ENCODE peak calls at places on chromosomes 12 and 14, in eight cellular contexts. One of them, this sample, is unnamed.

GRCh38 chr14:72904840-72905561 is 11.1 kb upstream of the DPF3 start:
- DNase-seq in CD4-positive, alpha-beta T cell: peak; percentile 39
- DNase-seq in ascending aorta: peak; percentile 78
- DNase-seq in GM13976: peak; percentile 51
- DNase-seq in NB4: peak; percentile 81
- DNase-seq in lower lobe of right lung: peak; percentile 52
- DNase-seq in fibroblast of the aortic adventitia: peak; percentile 90
- DNase-seq in psoas muscle: peak; percentile 73
- DNase-seq in this sample: peak; percentile 59

GRCh38 chr12:47808049-47808448 is 11.7 kb downstream of the HDAC7 start:
- DNase-seq in CD4-positive, alpha-beta T cell: peak; percentile 64
- DNase-seq in ascending aorta: peak; percentile 82
- DNase-seq in GM13976: peak; percentile 76
- DNase-seq in NB4: peak; percentile 80
- DNase-seq in lower lobe of right lung: peak; percentile 72
- DNase-seq in fibroblast of the aortic adventitia: no peak
- DNase-seq in psoas muscle: peak; percentile 75
- DNase-seq in this sample: peak; percentile 62

GRCh38 chr12:26740991-26741390 is 92.0 kb downstream of the ITPR2 start:
- DNase-seq in CD4-positive, alpha-beta T cell: no peak
- DNase-seq in ascending aorta: no peak
- DNase-seq in GM13976: no peak
- DNase-seq in NB4: no peak
- DNase-seq in lower lobe of right lung: no peak
- DNase-seq in fibroblast of the aortic adventitia: no peak
- DNase-seq in psoas muscle: no peak
- DNase-seq in this sample: no peak

GRCh38 chr12:63863658-63864455 is 19.4 kb downstream of the SRGAP1 start:
- DNase-seq in CD4-positive, alpha-beta T cell: no peak
- DNase-seq in ascending aorta: no peak
- DNase-seq in GM13976: no peak
- DNase-seq in NB4: no peak
- DNase-seq in lower lobe of right lung: no peak
- DNase-seq in fibroblast of the aortic adventitia: no peak
- DNase-seq in psoas muscle: no peak
- DNase-seq in this sample: no peak

GRCh38 chr12:123363385-123363742 is 1.3 kb downstream of the SBNO1 start:
- DNase-seq in CD4-positive, alpha-beta T cell: no peak
- DNase-seq in ascending aorta: no peak
- DNase-seq in GM13976: peak; percentile 51
- DNase-seq in NB4: no peak
- DNase-seq in lower lobe of right lung: no peak
- DNase-seq in fibroblast of the aortic adventitia: peak; percentile 20
- DNase-seq in psoas muscle: no peak
- DNase-seq in this sample: peak; percentile 39

GRCh38 chr14:65287264-65288131 is 125.0 kb upstream of the FUT8 start:
- DNase-seq in CD4-positive, alpha-beta T cell: peak; percentile 35
- DNase-seq in ascending aorta: no peak
- DNase-seq in GM13976: peak; percentile 81
- DNase-seq in NB4: peak; percentile 83
- DNase-seq in lower lobe of right lung: no peak
- DNase-seq in fibroblast of the aortic adventitia: no peak
- DNase-seq in psoas muscle: no peak
- DNase-seq in this sample: peak; percentile 81

GRCh38 chr12:94954029-94954685 is 49.3 kb downstream of the NDUFA12 start:
- DNase-seq in CD4-positive, alpha-beta T cell: no peak
- DNase-seq in ascending aorta: no peak
- DNase-seq in GM13976: no peak
- DNase-seq in NB4: peak; percentile 50
- DNase-seq in lower lobe of right lung: no peak
- DNase-seq in fibroblast of the aortic adventitia: peak; percentile 64
- DNase-seq in psoas muscle: no peak
- DNase-seq in this sample: no peak

GRCh38 chr12:26280869-26281268 is 85.5 kb downstream of the SSPN start:
- DNase-seq in CD4-positive, alpha-beta T cell: no peak
- DNase-seq in ascending aorta: no peak
- DNase-seq in GM13976: no peak
- DNase-seq in NB4: no peak
- DNase-seq in lower lobe of right lung: no peak
- DNase-seq in fibroblast of the aortic adventitia: no peak
- DNase-seq in psoas muscle: no peak
- DNase-seq in this sample: no peak

GRCh38 chr14:25049559-25050493 is at the start of gene STXBP6:
- DNase-seq in CD4-positive, alpha-beta T cell: no peak
- DNase-seq in ascending aorta: peak; percentile 65
- DNase-seq in GM13976: peak; percentile 38
- DNase-seq in NB4: peak; percentile 1
- DNase-seq in lower lobe of right lung: peak; percentile 65
- DNase-seq in fibroblast of the aortic adventitia: peak; percentile 48
- DNase-seq in psoas muscle: peak; percentile 80
- DNase-seq in this sample: peak; percentile 34

GRCh38 chr14:21525571-21525970 is 575 bp downstream of the SALL2 start:
- DNase-seq in CD4-positive, alpha-beta T cell: no peak
- DNase-seq in ascending aorta: no peak
- DNase-seq in GM13976: no peak
- DNase-seq in NB4: no peak
- DNase-seq in lower lobe of right lung: no peak
- DNase-seq in fibroblast of the aortic adventitia: no peak
- DNase-seq in psoas muscle: no peak
- DNase-seq in this sample: no peak

GRCh38 chr12:47343684-47344567 is 264.2 kb upstream of the AMIGO2 start:
- DNase-seq in CD4-positive, alpha-beta T cell: no peak
- DNase-seq in ascending aorta: no peak
- DNase-seq in GM13976: no peak
- DNase-seq in NB4: no peak
- DNase-seq in lower lobe of right lung: no peak
- DNase-seq in fibroblast of the aortic adventitia: peak; percentile 81
- DNase-seq in psoas muscle: no peak
- DNase-seq in this sample: no peak

GRCh38 chr12:20212658-20213387 is 155.5 kb upstream of the PDE3A start:
- DNase-seq in CD4-positive, alpha-beta T cell: no peak
- DNase-seq in ascending aorta: peak; percentile 93
- DNase-seq in GM13976: no peak
- DNase-seq in NB4: peak; percentile 38
- DNase-seq in lower lobe of right lung: peak; percentile 57
- DNase-seq in fibroblast of the aortic adventitia: peak; percentile 100
- DNase-seq in psoas muscle: peak; percentile 84
- DNase-seq in this sample: no peak

GRCh38 chr12:127559349-127560040 is 707.5 kb upstream of the TMEM132C start:
- DNase-seq in CD4-positive, alpha-beta T cell: peak; percentile 5
- DNase-seq in ascending aorta: peak; percentile 65
- DNase-seq in GM13976: no peak
- DNase-seq in NB4: peak; percentile 96
- DNase-seq in lower lobe of right lung: no peak
- DNase-seq in fibroblast of the aortic adventitia: peak; percentile 92
- DNase-seq in psoas muscle: no peak
- DNase-seq in this sample: no peak

GRCh38 chr12:97575792-97576191 is 113.2 kb downstream of the RMST start:
- DNase-seq in CD4-positive, alpha-beta T cell: no peak
- DNase-seq in ascending aorta: no peak
- DNase-seq in GM13976: no peak
- DNase-seq in NB4: no peak
- DNase-seq in lower lobe of right lung: no peak
- DNase-seq in fibroblast of the aortic adventitia: no peak
- DNase-seq in psoas muscle: no peak
- DNase-seq in this sample: no peak
- TF ChIP-seq CTCF in CD4-positive, alpha-beta T cell: no peak
- TF ChIP-seq CTCF in ascending aorta: no peak
- TF ChIP-seq CTCF in GM13976: no peak
- TF ChIP-seq CTCF in NB4: no peak
- TF ChIP-seq CTCF in lower lobe of right lung: no peak
- TF ChIP-seq CTCF in fibroblast of the aortic adventitia: no peak
- TF ChIP-seq CTCF in psoas muscle: no peak
- TF ChIP-seq CTCF in this sample: no peak

GRCh38 chr12:93763746-93764147 is 86.6 kb downstream of the CRADD start:
- DNase-seq in CD4-positive, alpha-beta T cell: no peak
- DNase-seq in ascending aorta: no peak
- DNase-seq in GM13976: no peak
- DNase-seq in NB4: no peak
- DNase-seq in lower lobe of right lung: no peak
- DNase-seq in fibroblast of the aortic adventitia: no peak
- DNase-seq in psoas muscle: no peak
- DNase-seq in this sample: no peak
- TF ChIP-seq CTCF in CD4-positive, alpha-beta T cell: no peak
- TF ChIP-seq CTCF in ascending aorta: no peak
- TF ChIP-seq CTCF in GM13976: no peak
- TF ChIP-seq CTCF in NB4: no peak
- TF ChIP-seq CTCF in lower lobe of right lung: no peak
- TF ChIP-seq CTCF in fibroblast of the aortic adventitia: no peak
- TF ChIP-seq CTCF in psoas muscle: no peak
- TF ChIP-seq CTCF in this sample: no peak

DNA sequence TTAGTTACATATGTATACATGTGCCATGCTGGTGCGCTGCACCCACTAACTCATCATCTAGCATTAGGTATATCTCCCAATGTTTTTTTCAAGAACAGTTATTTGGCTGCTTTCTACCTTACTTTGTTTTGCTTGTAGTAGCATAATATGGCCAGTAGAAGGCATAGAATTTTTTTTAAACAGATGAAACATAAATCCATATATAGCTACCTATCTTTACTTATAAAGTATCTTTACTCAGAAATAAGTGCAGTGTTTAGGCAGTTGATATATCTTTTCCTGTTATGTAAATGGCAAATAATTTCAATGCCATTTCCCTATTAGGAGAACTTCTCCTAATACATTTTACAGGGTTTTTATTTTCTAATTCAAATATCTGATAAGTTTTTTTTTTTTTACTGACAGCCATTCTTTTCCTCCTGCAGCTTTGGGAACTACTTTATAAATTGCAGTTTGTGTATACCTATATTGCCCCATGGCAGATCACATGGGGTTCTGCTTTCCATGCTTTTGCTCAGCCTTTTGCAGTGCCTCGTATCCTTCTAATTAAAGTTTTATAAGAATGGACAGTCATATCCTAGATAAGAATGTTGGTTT is 143.1 kb downstream of the PCNX1 start:
- DNase-seq in CD4-positive, alpha-beta T cell: no peak
- DNase-seq in ascending aorta: no peak
- DNase-seq in GM13976: no peak
- DNase-seq in NB4: peak; percentile 12
- DNase-seq in lower lobe of right lung: no peak
- DNase-seq in fibroblast of the aortic adventitia: peak; percentile 23
- DNase-seq in psoas muscle: no peak
- DNase-seq in this sample: peak; percentile 14
- TF ChIP-seq CTCF in CD4-positive, alpha-beta T cell: peak; percentile 61
- TF ChIP-seq CTCF in ascending aorta: peak; percentile 17
- TF ChIP-seq CTCF in GM13976: peak; percentile 32
- TF ChIP-seq CTCF in NB4: peak; percentile 5
- TF ChIP-seq CTCF in lower lobe of right lung: peak; percentile 27
- TF ChIP-seq CTCF in fibroblast of the aortic adventitia: peak; percentile 59
- TF ChIP-seq CTCF in psoas muscle: peak; percentile 22
- TF ChIP-seq CTCF in this sample: no peak

GRCh38 chr14:94026173-94026885 is at the start of gene OTUB2:
- DNase-seq in CD4-positive, alpha-beta T cell: peak; percentile 94
- DNase-seq in ascending aorta: peak; percentile 99
- DNase-seq in GM13976: peak; percentile 100
- DNase-seq in NB4: peak; percentile 98
- DNase-seq in lower lobe of right lung: peak; percentile 97
- DNase-seq in fibroblast of the aortic adventitia: peak; percentile 98
- DNase-seq in psoas muscle: peak; percentile 99
- DNase-seq in this sample: peak; percentile 100
- TF ChIP-seq CTCF in CD4-positive, alpha-beta T cell: no peak
- TF ChIP-seq CTCF in ascending aorta: no peak
- TF ChIP-seq CTCF in GM13976: no peak
- TF ChIP-seq CTCF in NB4: no peak
- TF ChIP-seq CTCF in lower lobe of right lung: no peak
- TF ChIP-seq CTCF in fibroblast of the aortic adventitia: no peak
- TF ChIP-seq CTCF in psoas muscle: no peak
- TF ChIP-seq CTCF in this sample: no peak

GRCh38 chr12:104827587-104827986 is 130.5 kb downstream of the SLC41A2 start:
- DNase-seq in CD4-positive, alpha-beta T cell: no peak
- DNase-seq in ascending aorta: no peak
- DNase-seq in GM13976: no peak
- DNase-seq in NB4: no peak
- DNase-seq in lower lobe of right lung: no peak
- DNase-seq in fibroblast of the aortic adventitia: no peak
- DNase-seq in psoas muscle: no peak
- DNase-seq in this sample: no peak

GRCh38 chr12:104828015-104828414 is 130.1 kb downstream of the SLC41A2 start:
- DNase-seq in CD4-positive, alpha-beta T cell: no peak
- DNase-seq in ascending aorta: no peak
- DNase-seq in GM13976: no peak
- DNase-seq in NB4: no peak
- DNase-seq in lower lobe of right lung: no peak
- DNase-seq in fibroblast of the aortic adventitia: no peak
- DNase-seq in psoas muscle: peak; percentile 28
- DNase-seq in this sample: no peak

GRCh38 chr12:104823985-104824441 is 134.1 kb downstream of the SLC41A2 start:
- DNase-seq in CD4-positive, alpha-beta T cell: no peak
- DNase-seq in ascending aorta: no peak
- DNase-seq in GM13976: no peak
- DNase-seq in NB4: peak; percentile 25
- DNase-seq in lower lobe of right lung: peak; percentile 70
- DNase-seq in fibroblast of the aortic adventitia: no peak
- DNase-seq in psoas muscle: peak; percentile 41
- DNase-seq in this sample: no peak

DNA sequence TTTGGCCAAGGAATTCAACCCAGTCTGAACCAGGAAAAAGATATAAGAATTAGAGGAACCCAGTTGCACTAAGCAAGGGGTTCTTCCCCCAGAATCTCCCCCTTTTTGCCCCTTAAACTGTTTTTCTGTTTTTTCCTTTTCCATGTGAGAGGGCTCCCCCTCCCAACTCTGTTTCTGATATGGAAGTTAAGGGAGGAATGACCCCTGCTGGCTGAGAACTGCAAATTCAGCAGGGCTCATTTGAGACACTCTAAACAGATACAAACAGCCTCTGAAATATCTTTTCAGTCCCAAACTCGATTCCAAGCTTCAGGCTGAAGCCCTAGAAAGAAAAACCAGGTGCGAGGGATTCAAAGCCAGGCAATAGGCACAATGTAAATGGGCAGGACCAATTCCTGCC is 132.7 kb downstream of the SLC41A2 start:
- DNase-seq in CD4-positive, alpha-beta T cell: no peak
- DNase-seq in ascending aorta: no peak
- DNase-seq in GM13976: no peak
- DNase-seq in NB4: peak; percentile 44
- DNase-seq in lower lobe of right lung: no peak
- DNase-seq in fibroblast of the aortic adventitia: no peak
- DNase-seq in psoas muscle: no peak
- DNase-seq in this sample: no peak
- TF ChIP-seq CTCF in CD4-positive, alpha-beta T cell: no peak
- TF ChIP-seq CTCF in ascending aorta: no peak
- TF ChIP-seq CTCF in GM13976: no peak
- TF ChIP-seq CTCF in NB4: peak; percentile 33
- TF ChIP-seq CTCF in lower lobe of right lung: peak; percentile 11
- TF ChIP-seq CTCF in fibroblast of the aortic adventitia: peak; percentile 17
- TF ChIP-seq CTCF in psoas muscle: no peak
- TF ChIP-seq CTCF in this sample: no peak